ENCODE peak calls at places on chromosome 5, in five cellular contexts. P is GM23248, E is omental fat pad, Z is epithelial cell of esophagus, Q is EL. C is an unnamed sample.

GRCh38 chr5:133048993-133049725 is 2.7 kb upstream of the HSPA4 start:
- DNase-seq in Q (peak; percentile 52), E (no peak), P (peak; percentile 25), Z (no peak), C (no peak)

GRCh38 chr5:41508696-41509398 is 1.6 kb downstream of the PLCXD3 start:
- DNase-seq in Z (peak; percentile 6), Q (no peak), P (no peak), E (no peak), C (no peak)

GRCh38 chr5:45684118-45684517 is 12.1 kb downstream of the HCN1 start:
- DNase-seq in Q (no peak), Z (no peak), P (no peak), E (no peak), C (no peak)

GRCh38 chr5:75707911-75708509 is 9.2 kb downstream of the POC5 start:
- DNase-seq in P (peak; percentile 16), Z (peak; percentile 40), E (no peak), Q (peak; percentile 47), C (peak; percentile 52)

GRCh38 chr5:143562935-143563334 is 159.4 kb upstream of the NR3C1 start:
- DNase-seq in Z (peak; percentile 77), E (no peak), Q (peak; percentile 56), P (peak; percentile 75), C (no peak)

GRCh38 chr5:31237159-31237558 is 43.7 kb downstream of the CDH6 start:
- DNase-seq in Q (peak; percentile 34), P (peak; percentile 12), E (no peak), Z (peak; percentile 41), C (peak; percentile 13)

GRCh38 chr5:146466521-146467349 is 19.6 kb downstream of the TCERG1 start:
- DNase-seq in Q (no peak), E (no peak), P (peak; percentile 65), Z (peak; percentile 19), C (peak; percentile 40)

GRCh38 chr5:175874462-175875139 is 3.2 kb downstream of the CPLX2 start:
- DNase-seq in Q (no peak), E (no peak), Z (no peak), P (no peak), C (no peak)

GRCh38 chr5:120614512-120614911 is 150.4 kb downstream of the PRR16 start:
- DNase-seq in P (peak; percentile 85), Z (peak; percentile 62), E (no peak), Q (peak; percentile 62), C (peak; percentile 48)

GRCh38 chr5:25570067-25570583 is 925.3 kb upstream of the CDH10 start:
- DNase-seq in Q (no peak), P (no peak), Z (no peak), E (no peak), C (no peak)

GRCh38 chr5:62257018-62257367 is 49.0 kb upstream of the KIF2A start:
- DNase-seq in E (no peak), Q (no peak), Z (no peak), P (no peak), C (no peak)

GRCh38 chr5:96220610-96221390 is 212.2 kb downstream of the PCSK1 start:
- DNase-seq in E (no peak), Q (peak; percentile 78), P (peak; percentile 89), Z (peak; percentile 86), C (peak; percentile 90)

GRCh38 chr5:133108481-133108921 is 56.7 kb downstream of the HSPA4 start:
- DNase-seq in Q (no peak), Z (no peak), E (no peak), P (no peak), C (peak; percentile 20)

GRCh38 chr5:83388608-83389007 is 82.9 kb upstream of the VCAN start:
- DNase-seq in Q (no peak), E (no peak), Z (no peak), P (no peak), C (no peak)

GRCh38 chr5:142684508-142685031 is 1.3 kb downstream of the FGF1 start:
- DNase-seq in E (no peak), Z (no peak), P (no peak), Q (no peak), C (no peak)

GRCh38 chr5:137497396-137498290 is 1.5 kb downstream of the SPOCK1 start:
- DNase-seq in Z (peak; percentile 48), Q (peak; percentile 20), E (no peak), P (peak; percentile 45), C (peak; percentile 19)

GRCh38 chr5:2741946-2742345 is 9.5 kb downstream of the IRX2 start:
- DNase-seq in P (peak; percentile 54), Q (no peak), E (no peak), Z (peak; percentile 27), C (no peak)

GRCh38 chr5:93909356-93909755 is 168.0 kb upstream of the POU5F2 start:
- DNase-seq in Q (no peak), P (peak; percentile 31), Z (peak; percentile 9), E (no peak), C (peak; percentile 35)

GRCh38 chr5:110112355-110112754 is 422.6 kb downstream of the MAN2A1 start:
- DNase-seq in E (no peak), Q (peak; percentile 22), P (no peak), Z (peak; percentile 14), C (peak; percentile 35)

GRCh38 chr5:164296603-164297080 is 791.2 kb downstream of the MAT2B start:
- DNase-seq in E (no peak), P (no peak), Q (no peak), Z (no peak), C (peak; percentile 4)

GRCh38 chr5:139140631-139141071 is 57.5 kb downstream of the SIL1 start:
- DNase-seq in Z (no peak), P (peak; percentile 76), E (no peak), Q (peak; percentile 18), C (no peak)